ENCODE peak calls at places on chromosome 12, in seven cellular contexts. S is T-helper 2 cell; D is GM12891; Y is ELR; V is AG04450; C is GM03348; F is stimulated activated CD4-positive, alpha-beta T cell treated with anti-CD3 and anti-CD28 coated beads, Interleukin-15, amount 100 ng/mL, for 1 hour. B is an unnamed sample.

GRCh38 chr12:23954332-23954731 is 4.9 kb upstream of the SOX5 start:
- DNase-seq in Y (no peak), S (no peak), F (no peak), C (no peak), D (no peak), V (no peak), B (no peak)

GRCh38 chr12:70603044-70603443 is 34.2 kb downstream of the PTPRB start:
- DNase-seq in F (no peak), V (no peak), Y (peak; percentile 54), C (peak; percentile 44), S (no peak), D (no peak), B (no peak)

GRCh38 chr12:32821293-32822089 is 65.8 kb upstream of the YARS2 start:
- DNase-seq in V (no peak), S (no peak), C (no peak), D (no peak), F (no peak), Y (no peak), B (no peak)

GRCh38 chr12:108392284-108392683 is 53.2 kb upstream of the CMKLR1 start:
- DNase-seq in Y (no peak), C (no peak), V (no peak), F (no peak), S (no peak), D (no peak), B (no peak)

GRCh38 chr12:78891646-78892353 is 27.2 kb downstream of the SYT1 start:
- DNase-seq in Y (no peak), C (no peak), S (no peak), F (no peak), D (no peak), V (no peak), B (no peak)

GRCh38 chr12:116693259-116694227 is 44.3 kb downstream of the SPRING1 start:
- DNase-seq in S (no peak), F (no peak), Y (peak; percentile 8), C (no peak), V (no peak), D (no peak), B (no peak)

GRCh38 chr12:109996483-109996853 is 300 bp upstream of the GIT2 start:
- DNase-seq in F (no peak), S (no peak), D (no peak), C (no peak), Y (no peak), V (no peak), B (no peak)

GRCh38 chr12:71432936-71433335 is 6.7 kb upstream of the LGR5 start:
- DNase-seq in F (no peak), S (no peak), D (no peak), C (no peak), Y (peak; percentile 28), V (no peak), B (no peak)

GRCh38 chr12:25063873-25064598 is 115.1 kb upstream of the BCAT1 start:
- DNase-seq in V (no peak), S (no peak), Y (no peak), F (no peak), D (no peak), C (no peak), B (no peak)

GRCh38 chr12:51076235-51076930 is 7.0 kb downstream of the CSRNP2 start:
- DNase-seq in D (no peak), F (no peak), V (no peak), S (peak; percentile 87), Y (no peak), C (no peak), B (no peak)

GRCh38 chr12:95224202-95225170 is 6.9 kb downstream of the VEZT start:
- DNase-seq in F (no peak), S (no peak), V (no peak), Y (peak; percentile 58), D (no peak), C (peak; percentile 33), B (no peak)

GRCh38 chr12:101407054-101407437 is 526 bp downstream of the ARL1 start:
- DNase-seq in C (no peak), V (peak; percentile 6), D (no peak), S (peak; percentile 31), F (no peak), Y (no peak), B (no peak)

GRCh38 chr12:32270818-32271710 is 128.3 kb upstream of the FGD4 start:
- DNase-seq in V (no peak), D (no peak), C (no peak), Y (peak; percentile 35), S (no peak), F (no peak), B (peak; percentile 18)

B was measured in T47D.